ENCODE peak calls at places on chromosomes 12 and 14, in four cellular contexts. M, J, Z and G are unnamed samples.

GRCh38 chr14:54568821-54569591 is 2.1 kb downstream of the SAMD4A start:
- DNase-seq in Z (peak), J (no peak), M (no peak), G (no peak)

GRCh38 chr14:56172074-56172473 is 53.9 kb downstream of the PELI2 start:
- DNase-seq in Z (no peak), J (no peak), M (no peak), G (no peak)

GRCh38 chr14:54329082-54329695 is 67.6 kb upstream of the CDKN3 start:
- DNase-seq in Z (peak), J (no peak), M (peak), G (peak)

GRCh38 chr12:34297126-34297789 is 275.0 kb downstream of the ALG10 start:
- DNase-seq in Z (no peak), J (no peak), M (no peak), G (no peak)

GRCh38 chr12:75087656-75088055 is 122.0 kb downstream of the KCNC2 start:
- DNase-seq in M (no peak), Z (no peak), J (no peak), G (no peak)

GRCh38 chr12:32698285-32698684 is 19.2 kb downstream of the DNM1L start:
- DNase-seq in J (no peak), M (no peak), Z (no peak), G (no peak)

GRCh38 chr12:132945806-132946506 is 10.2 kb downstream of the ZNF605 start:
- DNase-seq in J (no peak), M (no peak), Z (peak), G (no peak)

GRCh38 chr12:18373176-18373575 is 111.9 kb downstream of the PIK3C2G start:
- DNase-seq in Z (no peak), M (no peak), J (no peak), G (no peak)

GRCh38 chr12:64893961-64894360 is 69.5 kb downstream of the TBC1D30 start:
- DNase-seq in M (no peak), Z (no peak), J (no peak), G (no peak)

GRCh38 chr12:55820679-55821078 is 2.8 kb downstream of the ORMDL2 start:
- DNase-seq in Z (peak), M (peak), J (no peak), G (no peak)

GRCh38 chr12:25716842-25717241 is 163.8 kb upstream of the LMNTD1 start:
- DNase-seq in Z (no peak), M (no peak), J (no peak), G (no peak)

GRCh38 chr12:13000935-13001724 is 1.1 kb upstream of the HEBP1 start:
- DNase-seq in J (no peak), M (peak), Z (peak), G (peak)

GRCh38 chr12:1907652-1908611 is 10.5 kb downstream of the CACNA2D4 start:
- DNase-seq in J (no peak), M (peak), Z (no peak), G (peak)

GRCh38 chr12:113244015-113244983 is 23.0 kb downstream of the TPCN1 start:
- DNase-seq in M (no peak), J (no peak), Z (no peak), G (no peak)

GRCh38 chr12:47328831-47329545 is 249.2 kb upstream of the AMIGO2 start:
- DNase-seq in J (no peak), Z (no peak), M (no peak), G (no peak)

GRCh38 chr12:20264608-20265114 is 103.7 kb upstream of the PDE3A start:
- DNase-seq in J (no peak), Z (no peak), M (no peak), G (peak)

GRCh38 chr12:3342051-3342450 is 149.0 kb upstream of the PRMT8 start:
- DNase-seq in J (no peak), Z (no peak), M (no peak), G (peak)

GRCh38 chr12:97960741-97961608 is 498.4 kb downstream of the RMST start:
- DNase-seq in Z (peak), M (peak), J (peak), G (peak)

GRCh38 chr12:30692470-30692869 is 3.2 kb downstream of the IPO8 start:
- DNase-seq in Z (no peak), J (no peak), M (no peak), G (no peak)

GRCh38 chr14:61997146-61997545 is 234.9 kb downstream of the SNAPC1 start:
- DNase-seq in M (no peak), J (no peak), Z (no peak), G (no peak)

GRCh38 chr12:92702754-92703679 is at the start of gene PLEKHG7:
- DNase-seq in J (peak), M (no peak), Z (peak), G (no peak)

GRCh38 chr12:52380271-52380694 is 5.2 kb downstream of the KRT84 start:
- DNase-seq in Z (no peak), M (no peak), J (no peak), G (peak)

GRCh38 chr12:52019123-52019770 is 12.5 kb downstream of the TAMALIN start:
- DNase-seq in M (no peak), J (no peak), Z (no peak), G (no peak)

GRCh38 chr12:20423557-20423956 is 55.2 kb downstream of the PDE3A start:
- DNase-seq in J (no peak), M (no peak), Z (no peak), G (no peak)

GRCh38 chr12:2794261-2794735 is 472 bp upstream of the FKBP4 start:
- DNase-seq in J (no peak), Z (no peak), M (no peak), G (no peak)

GRCh38 chr12:103698752-103699540 is 111.9 kb downstream of the STAB2 start:
- DNase-seq in M (no peak), Z (no peak), J (peak), G (no peak)

GRCh38 chr14:55867726-55868125 is 250.5 kb upstream of the PELI2 start:
- DNase-seq in Z (no peak), J (no peak), M (no peak), G (no peak)

GRCh38 chr14:93006484-93007128 is 83.7 kb downstream of the CHGA start:
- DNase-seq in J (no peak), M (no peak), Z (no peak), G (no peak)

GRCh38 chr12:118544569-118544968 is 168.2 kb downstream of the SUDS3 start:
- DNase-seq in M (no peak), Z (peak), J (no peak), G (no peak)

GRCh38 chr14:47438650-47439140 is 236.7 kb downstream of the MDGA2 start:
- DNase-seq in M (no peak), J (no peak), Z (no peak), G (no peak)

GRCh38 chr14:50018236-50019210 is 97.8 kb downstream of the VCPKMT start:
- DNase-seq in M (no peak), Z (peak), J (no peak), G (no peak)

GRCh38 chr12:52579468-52580450 is 6.1 kb upstream of the KRT74 start:
- DNase-seq in J (no peak), Z (no peak), M (no peak), G (no peak)

GRCh38 chr12:14066021-14066420 is 84.6 kb upstream of the GRIN2B start:
- DNase-seq in M (no peak), J (no peak), Z (no peak), G (no peak)

GRCh38 chr14:36241183-36241582 is 64.7 kb upstream of the PTCSC3 start:
- DNase-seq in J (no peak), M (no peak), Z (no peak), G (no peak)

GRCh38 chr12:95150501-95150900 is 66.8 kb downstream of the FGD6 start:
- DNase-seq in M (no peak), Z (no peak), J (no peak), G (no peak)

GRCh38 chr12:132487311-132487741 is 2.6 kb upstream of the FBRSL1 start:
- DNase-seq in Z (no peak), M (no peak), J (no peak), G (no peak)

GRCh38 chr14:93764211-93764659 is 24.1 kb downstream of the PRIMA1 start:
- DNase-seq in J (no peak), M (no peak), Z (no peak), G (no peak)

GRCh38 chr12:87812711-87813110 is 216.5 kb downstream of the C12orf50 start:
- DNase-seq in Z (no peak), J (no peak), M (no peak), G (no peak)

GRCh38 chr12:57127710-57128518 is at the start of gene LRP1:
- DNase-seq in Z (peak), J (no peak), M (peak), G (peak)
- TF ChIP-seq ETV6 in Z (no peak), J (no peak), M (no peak), G (no peak)

DNA sequence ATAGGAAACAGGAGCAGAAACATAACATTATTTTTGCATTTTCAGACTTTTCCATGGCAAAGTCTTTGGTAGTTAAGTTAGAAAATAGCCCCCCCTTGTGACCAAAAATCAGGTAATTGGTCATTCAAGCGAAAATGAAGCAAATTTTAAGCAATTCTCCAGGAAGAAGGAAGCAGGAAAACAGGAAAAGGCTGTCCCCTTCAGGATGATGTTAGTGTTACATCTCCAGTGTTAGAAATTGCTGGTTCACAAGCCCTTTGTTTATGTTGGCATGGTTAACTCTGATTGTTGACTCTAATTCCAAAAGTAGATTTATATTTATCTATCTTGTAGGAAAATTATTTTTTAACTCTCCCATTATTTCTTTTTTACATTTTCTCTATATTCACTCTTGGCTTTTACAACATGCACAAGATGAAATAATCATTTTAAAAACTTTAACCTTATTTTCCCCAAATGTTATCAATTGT is 18.8 kb upstream of the GAS2L3 start:
- DNase-seq in Z (peak), M (peak), J (no peak), G (no peak)
- TF ChIP-seq ETV6 in Z (no peak), M (no peak), J (no peak), G (no peak)

DNA sequence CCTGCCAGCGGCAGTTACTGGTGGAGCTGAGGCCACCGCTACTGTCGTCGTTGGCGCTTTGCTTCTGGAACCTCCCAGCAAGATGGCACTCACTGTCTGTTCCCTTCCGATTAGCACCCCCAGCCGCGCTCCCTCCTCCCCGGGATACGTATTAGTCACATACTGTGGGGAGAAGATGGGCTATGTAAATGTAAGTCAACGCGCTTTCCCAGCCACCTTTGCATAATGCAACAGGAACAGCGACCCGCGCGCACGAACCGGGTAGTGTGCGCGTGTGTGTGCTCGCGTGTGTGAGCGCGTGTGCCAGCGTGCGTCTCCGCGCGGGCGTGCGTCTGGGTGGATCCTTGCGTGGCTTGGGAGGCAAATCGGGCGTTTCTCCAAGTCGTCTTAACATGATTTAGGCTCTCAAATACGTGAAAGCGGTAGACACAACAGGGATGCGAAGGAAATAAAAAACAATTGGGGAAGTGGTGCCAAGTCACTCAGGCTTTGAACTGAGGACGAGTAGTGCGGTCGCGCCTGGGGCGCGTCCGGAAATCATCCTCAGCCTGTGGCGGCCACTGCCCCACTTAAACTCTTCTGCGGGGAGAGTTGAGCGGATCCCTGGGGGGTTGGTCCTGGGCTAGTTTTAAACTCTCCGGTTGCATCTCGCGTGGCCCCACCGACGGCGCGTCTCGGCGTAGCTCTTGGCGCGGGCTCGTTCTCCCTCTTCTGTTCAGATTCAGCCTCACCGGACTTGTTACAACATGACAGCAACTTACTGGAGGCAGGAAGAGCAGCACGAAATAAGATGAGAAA is 1.8 kb downstream of the FLRT2 start:
- DNase-seq in M (no peak), Z (no peak), J (no peak), G (peak)
- TF ChIP-seq ETV6 in M (no peak), Z (no peak), J (no peak), G (no peak)

GRCh38 chr14:23102801-23103200 is 2.0 kb downstream of the CIROP start:
- DNase-seq in Z (no peak), J (no peak), M (no peak), G (no peak)
- TF ChIP-seq ETV6 in Z (no peak), J (no peak), M (no peak), G (no peak)

GRCh38 chr14:34051966-34052657 is 101.2 kb upstream of the EGLN3 start:
- DNase-seq in M (no peak), Z (peak), J (peak), G (no peak)
- TF ChIP-seq ETV6 in M (no peak), Z (no peak), J (no peak), G (no peak)

GRCh38 chr12:124842073-124842749 is 21.5 kb downstream of the SCARB1 start:
- DNase-seq in M (no peak), J (no peak), Z (no peak), G (no peak)
- TF ChIP-seq ETV6 in M (no peak), J (no peak), Z (no peak), G (no peak)

GRCh38 chr14:104140213-104140462 is 1.8 kb downstream of the KIF26A start:
- DNase-seq in M (no peak), J (no peak), Z (no peak), G (no peak)
- TF ChIP-seq ETV6 in M (no peak), J (no peak), Z (no peak), G (no peak)

DNA sequence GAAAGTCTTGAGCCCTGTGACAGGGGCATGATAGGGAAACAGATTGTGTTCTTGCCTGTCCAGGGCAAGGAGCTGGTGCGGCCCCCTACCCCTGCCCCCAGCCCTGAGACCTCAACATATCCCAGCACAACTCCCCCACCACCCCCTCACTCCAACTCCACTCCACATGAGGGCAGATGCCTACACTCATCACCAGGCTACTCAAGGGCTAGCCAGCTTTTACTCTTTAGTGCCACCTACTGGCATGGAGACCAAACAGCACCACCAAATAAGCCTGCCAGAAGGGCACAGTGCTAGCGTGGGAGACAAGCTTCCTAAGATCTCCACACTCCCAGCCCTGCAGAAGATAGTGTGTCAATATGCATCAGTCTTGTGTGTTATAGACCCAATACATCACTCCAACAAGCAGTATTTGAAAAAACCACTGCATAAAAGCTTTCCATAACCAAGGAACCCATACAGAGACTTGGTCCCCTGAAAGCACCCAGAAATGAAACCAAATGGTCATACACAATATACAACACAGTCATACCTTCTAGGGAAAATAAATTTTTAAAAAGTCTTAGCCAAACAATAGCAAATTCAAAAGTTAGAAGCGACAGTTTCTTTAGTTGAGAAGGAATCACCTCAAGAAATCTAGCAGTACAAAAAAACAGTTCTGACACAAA is 154.4 kb downstream of the KCNK10 start:
- DNase-seq in J (no peak), Z (peak), M (peak), G (peak)
- TF ChIP-seq ETV6 in J (no peak), Z (no peak), M (no peak), G (no peak)

DNA sequence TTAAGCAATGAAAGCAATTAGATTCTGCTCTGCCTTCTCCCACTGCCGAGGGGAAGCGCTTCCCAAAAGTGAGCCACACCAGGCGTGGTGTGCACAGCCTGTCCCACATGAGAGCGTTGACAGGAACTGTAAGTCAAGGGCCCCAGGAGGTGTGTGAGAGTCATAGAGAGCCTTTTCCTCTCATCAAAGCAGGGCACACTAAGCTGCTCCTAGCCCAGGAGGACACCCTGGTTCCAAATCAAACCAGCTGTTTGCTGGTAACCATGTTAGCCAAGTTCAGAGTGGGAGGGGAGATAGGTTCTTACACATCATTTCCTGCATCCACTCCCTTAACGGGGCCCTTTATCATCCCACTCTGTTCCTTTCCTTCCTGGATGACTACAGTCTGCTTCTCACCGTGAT is 98.3 kb downstream of the SPTSSA start:
- DNase-seq in Z (no peak), M (no peak), J (no peak), G (no peak)
- TF ChIP-seq ETV6 in Z (no peak), M (no peak), J (no peak), G (no peak)